ENCODE peak calls at places on chromosomes 1 and 21, in five cellular contexts. R is HFF-Myc, O is BE2C, S is AG09309, A is cardiac muscle cell. Z is an unnamed sample.

GRCh38 chr1:220430059-220430458 is 97.9 kb upstream of the MARK1 start:
- DNase-seq in R (no peak), O (no peak), S (no peak), A (peak), Z (no peak)

GRCh38 chr1:25031966-25032667 is 102.0 kb upstream of the RUNX3 start:
- DNase-seq in R (no peak), O (no peak), S (no peak), A (peak), Z (peak)

GRCh38 chr1:6148497-6149241 is 31.5 kb downstream of the CHD5 start:
- DNase-seq in R (no peak), O (peak), S (no peak), A (peak), Z (peak)

GRCh38 chr1:180028864-180029263 is 74.3 kb downstream of the CEP350 start:
- DNase-seq in R (no peak), O (no peak), S (no peak), A (peak), Z (no peak)

GRCh38 chr1:231971397-231972233 is 345.0 kb downstream of the DISC1 start:
- DNase-seq in R (no peak), O (peak), S (peak), A (peak), Z (no peak)

GRCh38 chr1:65773391-65773790 is 19.3 kb upstream of the PDE4B start:
- DNase-seq in R (no peak), O (no peak), S (no peak), A (no peak), Z (no peak)

GRCh38 chr1:1272341-1273151 is 1.1 kb downstream of the UBE2J2 start:
- DNase-seq in R (no peak), O (no peak), S (no peak), A (no peak), Z (no peak)

GRCh38 chr1:31831397-31832378 is 15.9 kb upstream of the SPOCD1 start:
- DNase-seq in R (no peak), O (no peak), S (peak), A (no peak), Z (no peak)

GRCh38 chr1:230754831-230755230 is 7.6 kb downstream of the CAPN9 start:
- DNase-seq in R (no peak), O (no peak), S (no peak), A (peak), Z (peak)

GRCh38 chr1:1211541-1212511 is 2.1 kb downstream of the TNFRSF4 start:
- DNase-seq in R (no peak), O (peak), S (no peak), A (no peak), Z (peak)

GRCh38 chr1:222652676-222653075 is 34.8 kb downstream of the MIA3 start:
- DNase-seq in R (no peak), O (no peak), S (no peak), A (no peak), Z (no peak)

GRCh38 chr21:17775431-17776126 is 43.6 kb downstream of the C21orf91 start:
- DNase-seq in R (no peak), O (no peak), S (no peak), A (no peak), Z (no peak)

GRCh38 chr1:211503542-211503941 is 11.6 kb upstream of the RD3 start:
- DNase-seq in R (no peak), O (no peak), S (no peak), A (no peak), Z (no peak)

GRCh38 chr21:36839735-36840134 is 126.7 kb downstream of the HLCS start:
- DNase-seq in R (no peak), O (no peak), S (no peak), A (no peak), Z (no peak)

GRCh38 chr1:85224734-85225623 is 24.2 kb upstream of the SYDE2 start:
- DNase-seq in R (no peak), O (no peak), S (no peak), A (no peak), Z (peak)

GRCh38 chr1:9231648-9232332 is 2.8 kb upstream of the H6PD start:
- DNase-seq in R (no peak), O (no peak), S (no peak), A (no peak), Z (no peak)

DNA sequence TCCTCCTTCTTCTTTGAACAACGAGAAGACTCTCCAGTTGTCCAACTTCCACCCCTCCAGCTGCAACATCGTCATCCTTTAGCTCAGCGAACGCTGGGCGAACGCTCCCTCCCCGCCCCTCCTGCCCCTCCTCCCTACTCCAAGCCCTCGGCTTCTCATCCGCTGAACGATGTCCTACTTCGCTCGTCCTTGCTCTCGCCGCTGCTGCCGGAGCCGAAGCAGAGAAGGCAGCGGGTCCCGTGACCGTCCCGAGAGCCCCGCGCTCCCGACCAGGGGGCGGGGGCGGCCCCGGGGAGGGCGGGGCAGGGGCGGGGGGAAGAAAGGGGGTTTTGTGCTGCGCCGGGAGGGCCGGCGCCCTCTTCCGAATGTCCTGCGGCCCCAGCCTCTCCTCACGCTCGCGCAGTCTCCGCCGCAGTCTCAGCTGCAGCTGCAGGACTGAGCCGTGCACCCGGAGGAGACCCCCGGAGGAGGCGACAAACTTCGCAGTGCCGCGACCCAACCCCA is at the start of gene BCAN:
- DNase-seq in R (no peak), O (peak), S (no peak), A (peak), Z (peak)
- H3K4me3 ChIP-seq in R (no peak), O (peak), S (no peak), A (peak), Z (peak)

GRCh38 chr1:195897072-195897471 is 711.2 kb downstream of the KCNT2 start:
- DNase-seq in R (no peak), O (peak), S (no peak), A (no peak), Z (no peak)
- TF ChIP-seq CTCF in R (no peak), O (peak), S (no peak), A (no peak), Z (no peak)

GRCh38 chr1:200036616-200037270 is 9.2 kb downstream of the NR5A2 start:
- DNase-seq in R (no peak), O (no peak), S (no peak), A (no peak), Z (no peak)
- H3K4me3 ChIP-seq in R (no peak), O (no peak), S (no peak), A (no peak), Z (no peak)

GRCh38 chr1:68015369-68015768 is 35.1 kb downstream of the DIRAS3 start:
- DNase-seq in R (no peak), O (no peak), S (no peak), A (no peak), Z (no peak)

GRCh38 chr1:68010543-68010942 is 39.9 kb downstream of the DIRAS3 start:
- DNase-seq in R (no peak), O (no peak), S (no peak), A (peak), Z (no peak)

GRCh38 chr1:68011786-68012375 is 38.5 kb downstream of the DIRAS3 start:
- DNase-seq in R (no peak), O (no peak), S (no peak), A (peak), Z (no peak)

GRCh38 chr1:68013351-68013750 is 37.1 kb downstream of the DIRAS3 start:
- DNase-seq in R (no peak), O (no peak), S (no peak), A (no peak), Z (no peak)

GRCh38 chr1:68010094-68010493 is 40.3 kb downstream of the DIRAS3 start:
- DNase-seq in R (no peak), O (no peak), S (no peak), A (peak), Z (no peak)
- TF ChIP-seq CTCF in R (peak), O (no peak), S (peak), A (peak), Z (peak)

GRCh38 chr1:16961297-16962124 is 18.9 kb downstream of the MFAP2 start:
- DNase-seq in R (no peak), O (no peak), S (no peak), A (no peak), Z (no peak)
- H3K4me3 ChIP-seq in R (peak), O (peak), S (peak), A (peak), Z (peak)

GRCh38 chr1:170765712-170766330 is 101.9 kb downstream of the PRRX1 start:
- DNase-seq in R (no peak), O (no peak), S (peak), A (peak), Z (no peak)
- TF ChIP-seq CTCF in R (peak), O (peak), S (peak), A (peak), Z (peak)

GRCh38 chr1:179002552-179003345 is 22.9 kb upstream of the FAM20B start:
- DNase-seq in R (no peak), O (peak), S (no peak), A (peak), Z (peak)
- H3K4me3 ChIP-seq in R (no peak), O (peak), S (no peak), A (no peak), Z (peak)

Z was measured in left ventricle myocardium inferior.